ENCODE peak calls at places on chromosomes 6 and 20, in eight cellular contexts. B is spleen; P is mammary epithelial cell; V is H9; C is tibial artery; Z is lower leg skin; M is CD8-positive, alpha-beta T cell; G is OCI-LY7. A is an unnamed sample.

GRCh38 chr6:82833481-82833880 is 232.2 kb downstream of the UBE3D start:
- DNase-seq in Z (no peak), B (no peak), C (no peak), V (no peak), M (no peak), G (no peak), P (no peak), A (no peak)

GRCh38 chr6:170439366-170440351 is 113.4 kb downstream of the PSMB1 start:
- DNase-seq in G (no peak), V (peak; percentile 19), B (peak; percentile 40), C (no peak), P (no peak), M (no peak), Z (peak; percentile 83), A (no peak)

GRCh38 chr6:74073429-74073828 is 377.4 kb downstream of the CD109 start:
- DNase-seq in G (no peak), Z (no peak), M (no peak), V (no peak), B (no peak), P (peak; percentile 74), C (no peak), A (no peak)

GRCh38 chr6:148873868-148874267 is 127.0 kb downstream of the UST start:
- DNase-seq in C (no peak), Z (no peak), V (no peak), P (no peak), M (no peak), B (no peak), G (no peak), A (no peak)

GRCh38 chr6:123127807-123128206 is 131.8 kb downstream of the CLVS2 start:
- DNase-seq in P (no peak), V (no peak), M (no peak), B (no peak), Z (no peak), G (no peak), C (no peak), A (no peak)

GRCh38 chr6:37819802-37820712 is 530 bp downstream of the ZFAND3 start:
- DNase-seq in M (peak; percentile 61), Z (peak; percentile 90), P (peak; percentile 77), V (peak; percentile 40), B (peak; percentile 91), C (peak; percentile 75), G (peak; percentile 37), A (no peak)

GRCh38 chr6:123333000-123333756 is 303.6 kb downstream of the TRDN start:
- DNase-seq in C (no peak), V (no peak), P (no peak), M (no peak), G (no peak), B (no peak), Z (no peak), A (no peak)

GRCh38 chr6:154384196-154384595 is 27.6 kb upstream of the IPCEF1 start:
- DNase-seq in M (no peak), C (no peak), Z (no peak), B (no peak), V (no peak), P (peak; percentile 64), G (no peak), A (no peak)

GRCh38 chr20:53940883-53941546 is 129.4 kb downstream of the BCAS1 start:
- DNase-seq in M (no peak), Z (no peak), B (no peak), P (peak; percentile 83), V (no peak), C (peak; percentile 47), G (peak; percentile 44), A (no peak)

GRCh38 chr20:53994088-53994487 is 76.3 kb downstream of the BCAS1 start:
- DNase-seq in Z (no peak), P (no peak), M (no peak), B (no peak), C (no peak), G (no peak), V (no peak), A (no peak)

GRCh38 chr6:149234051-149234962 is 83.2 kb upstream of the TAB2 start:
- DNase-seq in M (peak; percentile 52), Z (no peak), P (peak; percentile 86), V (no peak), G (no peak), C (no peak), B (no peak), A (no peak)

GRCh38 chr20:64188682-64189529 is 24.7 kb downstream of the MYT1 start:
- DNase-seq in C (no peak), P (peak; percentile 92), B (no peak), G (no peak), M (no peak), Z (no peak), V (peak; percentile 76), A (no peak)

GRCh38 chr6:107657755-107658461 is 166.2 kb downstream of the SCML4 start:
- DNase-seq in P (no peak), G (peak; percentile 99), Z (no peak), V (peak; percentile 55), B (peak; percentile 90), M (peak; percentile 59), C (peak; percentile 65), A (peak; percentile 66)

GRCh38 chr20:41750137-41750536 is 132.0 kb upstream of the CHD6 start:
- DNase-seq in P (no peak), Z (no peak), G (no peak), C (no peak), B (no peak), M (no peak), V (no peak), A (no peak)

GRCh38 chr20:41747226-41747625 is 129.0 kb upstream of the CHD6 start:
- DNase-seq in Z (peak; percentile 29), B (no peak), C (no peak), V (no peak), G (no peak), M (no peak), P (no peak), A (no peak)

GRCh38 chr20:41748756-41749582 is 130.8 kb upstream of the CHD6 start:
- DNase-seq in P (no peak), M (no peak), G (no peak), C (no peak), V (no peak), B (no peak), Z (no peak), A (no peak)

GRCh38 chr20:41748051-41748450 is 129.9 kb upstream of the CHD6 start:
- DNase-seq in Z (no peak), C (no peak), B (no peak), M (no peak), P (no peak), V (no peak), G (no peak), A (no peak)

DNA sequence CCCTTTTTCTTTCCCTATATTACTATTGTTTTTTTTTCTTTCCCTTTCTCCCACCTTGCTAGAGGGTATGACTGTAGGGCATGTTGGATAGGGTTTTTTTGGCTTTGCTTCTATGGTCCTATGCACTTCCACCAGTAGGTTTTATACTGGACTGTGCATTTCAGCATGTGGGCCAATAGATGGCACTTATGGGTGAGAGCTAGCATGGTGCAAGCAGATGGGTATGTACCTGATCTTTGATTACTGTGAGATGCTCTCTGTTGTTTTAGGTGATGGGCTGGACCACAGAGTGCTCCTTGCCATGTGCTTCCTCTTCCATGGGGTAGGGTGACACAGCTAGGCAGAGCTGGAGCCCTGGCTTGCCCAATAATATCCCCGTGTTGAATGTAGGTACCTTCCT is 128.5 kb upstream of the CHD6 start:
- DNase-seq in C (no peak), M (no peak), P (peak; percentile 3), G (peak; percentile 5), Z (peak; percentile 17), B (no peak), V (no peak), A (no peak)
- TF ChIP-seq CTCF in C (no peak), M (no peak), P (peak; percentile 29), G (peak; percentile 50), Z (no peak), B (no peak), V (peak; percentile 29), A (no peak)

GRCh38 chr6:130276507-130276906 is 53.8 kb upstream of the SAMD3 start:
- DNase-seq in P (no peak), M (no peak), B (no peak), Z (no peak), C (no peak), G (no peak), V (no peak), A (no peak)
- TF ChIP-seq CTCF in P (no peak), M (no peak), B (no peak), Z (no peak), C (no peak), G (no peak), V (no peak), A (no peak)

GRCh38 chr20:57465486-57465885 is 59.5 kb downstream of the CTCFL start:
- DNase-seq in P (no peak), C (no peak), Z (no peak), V (no peak), B (peak; percentile 44), M (no peak), G (no peak), A (no peak)

GRCh38 chr20:57462781-57463180 is 62.2 kb downstream of the CTCFL start:
- DNase-seq in P (no peak), M (no peak), C (no peak), G (no peak), Z (no peak), B (peak; percentile 15), V (no peak), A (no peak)

GRCh38 chr20:57465943-57466342 is 59.0 kb downstream of the CTCFL start:
- DNase-seq in Z (no peak), C (no peak), B (peak; percentile 29), G (peak; percentile 37), P (no peak), M (no peak), V (no peak), A (no peak)

GRCh38 chr20:57461726-57462125 is 63.2 kb downstream of the CTCFL start:
- DNase-seq in G (no peak), V (no peak), C (no peak), B (no peak), P (no peak), Z (no peak), M (no peak), A (no peak)

DNA sequence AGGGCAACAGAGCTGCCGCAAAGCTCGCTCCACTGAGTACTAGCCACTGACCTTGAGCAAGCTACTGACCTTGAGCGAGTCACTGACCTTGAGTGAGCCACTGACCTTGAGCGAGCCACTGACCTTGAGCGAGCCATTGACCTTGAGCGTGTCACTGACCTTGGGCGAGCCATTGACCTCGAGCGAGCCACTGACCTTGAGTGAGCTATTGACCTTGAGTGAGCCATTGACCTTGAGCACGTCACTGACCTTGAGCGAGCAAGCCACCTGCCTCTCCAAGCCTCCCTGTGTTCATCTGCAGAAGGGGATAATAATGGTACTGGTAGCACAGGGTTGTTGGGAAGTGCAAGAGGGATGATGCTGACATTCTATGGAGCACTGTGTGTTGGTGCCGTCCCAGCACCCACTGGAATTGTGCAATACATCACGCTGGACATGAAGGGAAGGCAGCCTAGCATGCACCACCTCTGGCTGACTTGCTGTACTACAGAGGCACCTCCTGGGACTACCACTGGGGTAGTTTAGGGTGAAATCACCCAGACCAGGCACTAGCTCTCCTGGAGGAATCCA is 60.2 kb downstream of the CTCFL start:
- DNase-seq in B (peak; percentile 72), Z (no peak), P (peak; percentile 22), G (peak; percentile 60), V (no peak), M (no peak), C (no peak), A (no peak)
- TF ChIP-seq CTCF in B (peak; percentile 28), Z (no peak), P (peak; percentile 32), G (peak; percentile 69), V (peak; percentile 54), M (no peak), C (no peak), A (no peak)

DNA sequence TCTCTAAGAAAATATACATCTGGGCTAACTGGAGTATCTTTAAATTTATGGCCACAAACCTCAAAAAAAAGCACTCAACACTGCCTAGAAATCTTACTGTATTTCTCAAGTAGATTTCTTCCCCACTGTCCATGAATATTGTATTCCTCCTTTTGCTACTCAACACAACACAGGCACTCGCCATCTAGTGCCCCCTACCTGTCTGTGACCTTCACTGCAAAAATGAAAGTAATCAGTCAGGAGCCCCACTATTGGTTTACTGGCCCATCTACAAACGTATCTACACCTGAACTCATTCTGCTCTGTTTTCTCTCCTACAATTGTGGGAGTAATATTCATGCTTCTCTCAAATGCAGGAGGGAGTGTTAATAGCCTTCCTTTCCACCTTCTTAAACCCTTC is 58.3 kb downstream of the LY86 start:
- DNase-seq in G (peak; percentile 11), M (no peak), B (no peak), C (no peak), Z (no peak), V (no peak), P (no peak), A (no peak)
- TF ChIP-seq CTCF in G (peak; percentile 66), M (no peak), B (no peak), C (no peak), Z (no peak), V (peak; percentile 43), P (no peak), A (no peak)